ENCODE peak calls at places on chromosomes 2 and 18, in five cellular contexts. D is GM03348, X is left cardiac atrium, E is M059J, W is hypothalamus. V is an unnamed sample.

GRCh38 chr2:43508209-43508608 is 87.6 kb downstream of the THADA start:
- DNase-seq in D (no peak), X (no peak), E (no peak), W (no peak), V (no peak)

GRCh38 chr2:218607436-218608115 is at the start of gene PLCD4:
- DNase-seq in D (peak; percentile 81), X (peak; percentile 51), E (peak; percentile 76), W (no peak), V (no peak)

GRCh38 chr2:36568533-36569246 is 29.3 kb downstream of the FEZ2 start:
- DNase-seq in D (peak; percentile 34), X (no peak), E (peak; percentile 94), W (no peak), V (no peak)

GRCh38 chr18:26175481-26175880 is 41.8 kb downstream of the PSMA8 start:
- DNase-seq in D (no peak), X (no peak), E (no peak), W (no peak), V (no peak)

GRCh38 chr2:46098606-46099005 is 198.6 kb upstream of the EPAS1 start:
- DNase-seq in D (peak; percentile 60), X (no peak), E (peak; percentile 92), W (no peak), V (no peak)

GRCh38 chr2:220744861-220745260 is 827.2 kb downstream of the EPHA4 start:
- DNase-seq in D (no peak), X (no peak), E (peak; percentile 35), W (no peak), V (no peak)

GRCh38 chr2:171293661-171294060 is 133.0 kb upstream of the TLK1 start:
- DNase-seq in D (no peak), X (no peak), E (no peak), W (no peak), V (no peak)

GRCh38 chr2:239994086-239994485 is 31.1 kb downstream of the NDUFA10 start:
- DNase-seq in D (no peak), X (no peak), E (no peak), W (no peak), V (no peak)

GRCh38 chr2:160207804-160208661 is 8.0 kb upstream of the ITGB6 start:
- DNase-seq in D (peak; percentile 93), X (peak; percentile 84), E (peak; percentile 99), W (peak; percentile 38), V (peak; percentile 16)

GRCh38 chr2:213015387-213016165 is 135.8 kb downstream of the IKZF2 start:
- DNase-seq in D (no peak), X (no peak), E (no peak), W (no peak), V (no peak)

GRCh38 chr18:34978533-34978893 is 62.7 kb upstream of the MAPRE2 start:
- DNase-seq in D (no peak), X (no peak), E (no peak), W (no peak), V (no peak)

V was measured in occipital lobe.